ENCODE peak calls at places on chromosomes 1 and 21, in four cellular contexts. One of them, this sample, is unnamed.
A peak's percentile ranks its signal among the peaks of the same experiment; 100 is the strongest.

GRCh38 chr1:95388041-95388440 is 154.0 kb downstream of the RWDD3 start:
- DNase-seq in GM12878: no peak
- DNase-seq in K562: no peak
- DNase-seq in GM12892: no peak
- DNase-seq in this sample: no peak

GRCh38 chr1:25869909-25870606 is 5.5 kb downstream of the PAQR7 start:
- DNase-seq in GM12878: no peak
- DNase-seq in GM12892: no peak
- DNase-seq in K562: peak; percentile 66
- DNase-seq in this sample: no peak

GRCh38 chr1:46555081-46555432 is 3.6 kb upstream of the KNCN start:
- DNase-seq in GM12878: no peak
- DNase-seq in K562: no peak
- DNase-seq in GM12892: no peak
- DNase-seq in this sample: no peak

GRCh38 chr1:160550572-160551034 is 27.5 kb upstream of the SLAMF6 start:
- DNase-seq in K562: no peak
- DNase-seq in GM12878: no peak
- DNase-seq in GM12892: no peak
- DNase-seq in this sample: no peak

GRCh38 chr1:235933483-235934116 is 66.9 kb upstream of the LYST start:
- DNase-seq in GM12878: no peak
- DNase-seq in GM12892: no peak
- DNase-seq in K562: no peak
- DNase-seq in this sample: no peak

GRCh38 chr1:1599919-1600860 is at the start of gene FNDC10:
- DNase-seq in K562: peak; percentile 90
- DNase-seq in GM12878: no peak
- DNase-seq in GM12892: no peak
- DNase-seq in this sample: peak; percentile 41

GRCh38 chr1:62687421-62687902 is 724 bp downstream of the DOCK7 start:
- DNase-seq in GM12892: peak; percentile 25
- DNase-seq in GM12878: no peak
- DNase-seq in K562: no peak
- DNase-seq in this sample: peak; percentile 34

GRCh38 chr1:30316056-30316455 is 407.3 kb downstream of the MATN1 start:
- DNase-seq in GM12878: no peak
- DNase-seq in GM12892: no peak
- DNase-seq in K562: no peak
- DNase-seq in this sample: no peak

GRCh38 chr1:119327436-119328155 is 41.0 kb upstream of the HAO2 start:
- DNase-seq in GM12878: no peak
- DNase-seq in K562: no peak
- DNase-seq in GM12892: no peak
- DNase-seq in this sample: no peak

GRCh38 chr1:106049595-106049994 is 1006.9 kb upstream of the PRMT6 start:
- DNase-seq in GM12892: no peak
- DNase-seq in GM12878: no peak
- DNase-seq in K562: no peak
- DNase-seq in this sample: no peak

GRCh38 chr1:179264506-179264905 is 29.1 kb upstream of the SOAT1 start:
- DNase-seq in GM12892: no peak
- DNase-seq in K562: no peak
- DNase-seq in GM12878: no peak
- DNase-seq in this sample: no peak

GRCh38 chr1:85048296-85049064 is at the start of gene MCOLN3:
- DNase-seq in K562: peak; percentile 16
- DNase-seq in GM12892: peak; percentile 46
- DNase-seq in GM12878: no peak
- DNase-seq in this sample: peak; percentile 38

GRCh38 chr1:44135896-44136295 is 5.5 kb downstream of the KLF18 start:
- DNase-seq in K562: no peak
- DNase-seq in GM12878: no peak
- DNase-seq in GM12892: no peak
- DNase-seq in this sample: no peak

GRCh38 chr1:202709276-202710041 is 795 bp downstream of the SYT2 start:
- DNase-seq in GM12878: no peak
- DNase-seq in K562: peak; percentile 46
- DNase-seq in GM12892: no peak
- DNase-seq in this sample: no peak

GRCh38 chr1:26373281-26373680 is 731 bp upstream of the ZNF683 start:
- DNase-seq in K562: no peak
- DNase-seq in GM12892: no peak
- DNase-seq in GM12878: no peak
- DNase-seq in this sample: no peak

GRCh38 chr1:238811211-238811610 is 575.2 kb upstream of the CHRM3 start:
- DNase-seq in K562: no peak
- DNase-seq in GM12878: no peak
- DNase-seq in GM12892: no peak
- DNase-seq in this sample: no peak

GRCh38 chr1:12230549-12231275 is 882 bp downstream of the VPS13D start:
- DNase-seq in K562: peak; percentile 64
- DNase-seq in GM12878: no peak
- DNase-seq in GM12892: peak; percentile 36
- DNase-seq in this sample: peak; percentile 43

GRCh38 chr1:211036701-211037494 is 97.0 kb downstream of the KCNH1 start:
- DNase-seq in GM12878: no peak
- DNase-seq in GM12892: no peak
- DNase-seq in K562: no peak
- DNase-seq in this sample: no peak

GRCh38 chr1:111988377-111988742 is 1.1 kb downstream of the KCND3 start:
- DNase-seq in K562: no peak
- DNase-seq in GM12892: no peak
- DNase-seq in GM12878: no peak
- DNase-seq in this sample: no peak

GRCh38 chr1:224914292-224914900 is 15.1 kb upstream of the DNAH14 start:
- DNase-seq in GM12878: no peak
- DNase-seq in GM12892: no peak
- DNase-seq in K562: no peak
- DNase-seq in this sample: no peak

GRCh38 chr21:42389449-42389835 is 6.4 kb downstream of the TMPRSS3 start:
- DNase-seq in K562: no peak
- DNase-seq in GM12878: no peak
- DNase-seq in GM12892: no peak
- DNase-seq in this sample: no peak

GRCh38 chr1:166164995-166165660 is 1.7 kb downstream of the FAM78B start:
- DNase-seq in K562: peak; percentile 62
- DNase-seq in GM12878: no peak
- DNase-seq in GM12892: peak; percentile 26
- DNase-seq in this sample: peak; percentile 36

GRCh38 chr1:236685917-236686814 is at the start of gene ACTN2:
- DNase-seq in GM12878: no peak
- DNase-seq in GM12892: peak; percentile 29
- DNase-seq in K562: peak; percentile 97
- DNase-seq in this sample: peak; percentile 66

GRCh38 chr1:21217812-21218596 is 41.3 kb upstream of the EIF4G3 start:
- DNase-seq in GM12878: no peak
- DNase-seq in GM12892: no peak
- DNase-seq in K562: peak; percentile 70
- DNase-seq in this sample: peak; percentile 45

GRCh38 chr21:42554251-42554937 is 40.7 kb downstream of the SLC37A1 start:
- DNase-seq in GM12892: no peak
- DNase-seq in GM12878: no peak
- DNase-seq in K562: no peak
- DNase-seq in this sample: no peak

GRCh38 chr1:217953922-217954321 is 322.8 kb downstream of the SPATA17 start:
- DNase-seq in GM12892: no peak
- DNase-seq in K562: no peak
- DNase-seq in GM12878: no peak
- DNase-seq in this sample: no peak

GRCh38 chr1:204268101-204268500 is 54.3 kb upstream of the GOLT1A start:
- DNase-seq in GM12878: no peak
- DNase-seq in GM12892: no peak
- DNase-seq in K562: no peak
- DNase-seq in this sample: no peak

GRCh38 chr1:210754931-210755670 is 378.8 kb downstream of the KCNH1 start:
- DNase-seq in GM12878: no peak
- DNase-seq in K562: no peak
- DNase-seq in GM12892: no peak
- DNase-seq in this sample: no peak

GRCh38 chr1:160821627-160822026 is 25.7 kb downstream of the LY9 start:
- DNase-seq in GM12878: no peak
- DNase-seq in GM12892: no peak
- DNase-seq in K562: peak; percentile 31
- DNase-seq in this sample: no peak

DNA sequence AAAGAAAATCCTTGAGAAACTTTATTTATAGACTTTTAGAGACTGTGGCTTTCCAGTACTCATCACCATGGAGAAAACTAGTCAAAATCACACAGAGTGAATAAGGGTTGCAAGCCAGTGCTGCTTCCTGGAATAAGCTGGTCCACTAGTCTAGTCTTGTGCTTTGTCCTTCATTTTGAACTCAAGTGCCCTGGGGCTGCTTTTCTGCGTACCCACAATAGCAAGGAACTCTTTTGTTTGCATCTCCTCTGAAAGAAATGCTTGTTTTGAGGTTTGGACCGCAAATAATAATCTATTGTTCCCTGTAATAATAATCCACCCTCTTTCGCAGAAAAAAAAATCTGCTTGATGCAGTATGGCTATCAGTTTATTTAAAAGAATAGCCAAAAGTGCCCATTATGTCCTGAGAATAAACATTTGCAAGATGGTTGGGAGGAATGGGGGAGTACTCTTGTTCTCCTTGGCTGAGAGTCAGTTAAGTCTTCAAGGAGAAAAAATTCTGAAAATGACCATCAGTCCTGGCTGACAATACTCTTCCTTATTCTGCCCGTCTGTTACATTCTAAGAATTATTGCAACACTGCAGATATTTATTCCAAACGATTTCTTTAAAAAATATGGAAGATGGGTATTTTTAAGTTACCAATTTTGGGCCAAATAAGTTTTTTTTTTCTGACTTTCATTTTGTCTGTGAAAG is 41.9 kb downstream of the MPZL1 start:
- DNase-seq in GM12892: no peak
- DNase-seq in K562: no peak
- DNase-seq in GM12878: no peak
- DNase-seq in this sample: no peak
- TF ChIP-seq TAF1 in GM12892: no peak
- TF ChIP-seq TAF1 in K562: no peak
- TF ChIP-seq TAF1 in GM12878: no peak
- TF ChIP-seq TAF1 in this sample: no peak

DNA sequence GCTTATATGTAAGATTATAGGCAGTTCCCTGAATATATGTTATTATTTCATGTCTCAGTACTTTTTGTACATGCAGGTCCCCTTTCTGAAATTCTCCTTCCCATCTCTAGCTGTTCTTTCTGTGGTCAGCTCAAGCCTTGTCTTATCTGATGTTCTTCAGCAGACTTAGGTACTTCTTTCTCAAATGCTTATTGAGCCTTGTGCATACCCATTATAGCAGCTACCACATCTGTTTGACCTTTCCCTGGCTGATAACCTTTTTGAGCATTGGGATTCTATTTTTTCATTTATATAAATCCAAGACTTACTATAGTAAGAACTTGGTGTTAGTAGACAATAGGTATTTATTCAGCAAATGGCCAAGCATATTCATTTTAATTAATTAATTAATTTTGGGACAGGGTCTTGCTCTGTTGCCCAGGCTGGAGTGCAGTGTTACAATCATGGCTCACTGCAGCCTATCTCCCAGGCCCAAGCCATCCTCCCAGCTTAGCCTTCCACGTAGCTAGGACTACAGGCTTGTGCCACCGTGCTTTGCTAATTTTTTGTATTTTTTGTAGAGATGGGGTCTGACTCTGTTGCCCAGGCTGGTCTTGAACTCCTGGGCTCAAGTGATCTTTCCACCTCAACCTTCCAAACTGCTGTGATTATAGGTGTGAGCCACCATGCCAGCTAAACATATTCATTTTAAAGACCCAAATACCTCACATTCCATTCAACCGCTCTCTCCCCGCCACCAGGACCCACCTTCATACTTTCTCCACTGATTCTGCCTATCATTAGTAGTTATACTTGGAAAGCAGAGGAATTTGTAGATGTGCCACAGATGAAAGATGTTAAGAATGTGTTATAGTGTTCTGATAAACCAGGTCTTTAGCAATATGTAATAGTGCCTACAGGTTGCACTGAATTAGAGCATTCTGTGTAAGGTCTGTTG is 16.7 kb downstream of the TIPRL start:
- DNase-seq in K562: no peak
- DNase-seq in GM12892: no peak
- DNase-seq in GM12878: no peak
- DNase-seq in this sample: no peak
- TF ChIP-seq POLR2A in K562: no peak
- TF ChIP-seq POLR2A in GM12892: no peak
- TF ChIP-seq POLR2A in GM12878: no peak
- TF ChIP-seq POLR2A in this sample: no peak

GRCh38 chr21:44872266-44872567 is 1.3 kb downstream of the PTTG1IP start:
- DNase-seq in GM12878: no peak
- DNase-seq in K562: no peak
- DNase-seq in GM12892: no peak
- DNase-seq in this sample: no peak

GRCh38 chr21:44874240-44874496 is 678 bp upstream of the PTTG1IP start:
- DNase-seq in GM12878: no peak
- DNase-seq in K562: no peak
- DNase-seq in GM12892: no peak
- DNase-seq in this sample: no peak

GRCh38 chr21:44871576-44872265 is 1.8 kb downstream of the PTTG1IP start:
- DNase-seq in K562: no peak
- DNase-seq in GM12878: no peak
- DNase-seq in GM12892: no peak
- DNase-seq in this sample: no peak

GRCh38 chr21:44873356-44874239 is at the start of gene PTTG1IP:
- DNase-seq in GM12878: peak; percentile 94
- DNase-seq in GM12892: peak; percentile 99
- DNase-seq in K562: peak; percentile 100
- DNase-seq in this sample: peak; percentile 98

DNA sequence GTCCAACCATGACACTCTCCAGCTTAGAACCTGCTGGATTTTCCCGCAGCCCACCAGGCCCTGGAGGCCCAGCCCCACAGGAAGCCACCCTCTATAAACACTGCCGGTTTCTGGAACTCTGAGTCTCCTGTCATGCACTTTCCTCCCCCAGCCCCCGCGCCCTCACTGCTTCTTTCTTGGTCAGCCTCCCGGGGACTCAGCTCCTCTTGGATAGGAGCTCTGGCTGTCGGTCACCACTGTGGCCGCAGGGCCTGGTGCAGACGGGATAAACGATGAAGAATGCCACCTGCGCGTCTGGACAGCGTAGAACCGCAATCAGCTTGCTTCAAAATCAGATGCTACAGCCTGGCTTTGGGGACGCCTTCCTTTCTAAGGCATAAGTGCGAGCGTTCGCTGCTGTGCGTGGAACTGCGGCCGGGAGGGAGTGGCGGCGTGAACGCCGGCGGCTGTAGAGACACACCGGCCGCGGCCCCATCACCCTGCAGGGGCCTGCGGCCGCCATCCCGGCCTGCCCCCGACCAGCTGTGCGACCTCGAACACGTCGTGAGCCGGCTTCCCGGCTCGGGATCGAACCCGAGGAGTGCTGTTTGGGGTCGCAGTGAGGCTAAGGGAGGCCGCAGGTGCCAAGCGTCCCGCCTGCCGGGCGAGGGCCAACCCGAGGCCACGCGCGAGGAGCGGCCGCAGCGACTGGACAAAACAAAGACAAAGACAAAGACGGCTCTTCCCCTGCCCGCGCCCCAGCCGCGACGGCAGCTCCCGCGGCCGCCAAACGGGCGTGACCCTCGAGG is 728 bp downstream of the PTTG1IP start:
- DNase-seq in GM12892: no peak
- DNase-seq in K562: no peak
- DNase-seq in GM12878: no peak
- DNase-seq in this sample: no peak
- TF ChIP-seq POLR2AphosphoS5 in GM12892: no peak
- TF ChIP-seq POLR2AphosphoS5 in K562: no peak
- TF ChIP-seq POLR2AphosphoS5 in GM12878: no peak
- TF ChIP-seq POLR2AphosphoS5 in this sample: no peak

GRCh38 chr1:109252893-109253802 is 3.8 kb downstream of the CELSR2 start:
- DNase-seq in GM12892: peak; percentile 33
- DNase-seq in GM12878: no peak
- DNase-seq in K562: peak; percentile 58
- DNase-seq in this sample: peak; percentile 18
- TF ChIP-seq TAF1 in GM12892: no peak
- TF ChIP-seq TAF1 in GM12878: no peak
- TF ChIP-seq TAF1 in K562: no peak
- TF ChIP-seq TAF1 in this sample: no peak

This sample was measured in GM12891.